ENCODE peak calls at places on chromosomes 6 and 20, in seven cellular contexts. Y is activated CD4-positive, CD25-positive, alpha-beta regulatory T cell; T is GM04504; A is HFFc6; C is HuH-7.5; E is NCI-H2029 treated with DMSO at 0.1 percent for 48 hours; N is neural crest cell. F is an unnamed sample.

GRCh38 chr6:56838965-56839364 is 115.9 kb upstream of the BEND6 start:
- DNase-seq in C (no peak), N (no peak), Y (no peak), T (no peak), E (no peak), A (no peak), F (no peak)

GRCh38 chr6:168916576-168917207 is 337.0 kb downstream of the THBS2 start:
- DNase-seq in E (no peak), T (no peak), C (no peak), Y (no peak), N (no peak), A (no peak), F (no peak)

GRCh38 chr6:5053038-5053437 is 32.1 kb upstream of the PPP1R3G start:
- DNase-seq in A (no peak), Y (no peak), C (no peak), N (no peak), T (no peak), E (no peak), F (no peak)

GRCh38 chr6:52317841-52318581 is 33.5 kb upstream of the MCM3 start:
- DNase-seq in C (no peak), T (no peak), E (no peak), Y (no peak), N (no peak), A (peak), F (no peak)

GRCh38 chr20:24838551-24839530 is 110.2 kb upstream of the CST7 start:
- DNase-seq in N (no peak), E (no peak), T (peak), A (peak), Y (no peak), C (no peak), F (no peak)

GRCh38 chr20:9235518-9235917 is 166.6 kb downstream of the PLCB4 start:
- DNase-seq in A (peak), E (no peak), Y (no peak), C (no peak), N (no peak), T (peak), F (no peak)

GRCh38 chr6:118748311-118749062 is 97.1 kb upstream of the CEP85L start:
- DNase-seq in N (no peak), Y (no peak), E (peak), T (no peak), C (no peak), A (peak), F (peak)

GRCh38 chr6:7912736-7913517 is 2.3 kb upstream of the TXNDC5 start:
- DNase-seq in E (no peak), A (no peak), C (no peak), Y (no peak), T (no peak), N (no peak), F (no peak)

GRCh38 chr20:19699132-19699971 is 58.7 kb upstream of the RIN2 start:
- DNase-seq in N (no peak), Y (no peak), C (no peak), E (no peak), T (peak), A (peak), F (no peak)

GRCh38 chr6:7107578-7108195 is at the start of gene RREB1:
- DNase-seq in T (no peak), E (peak), Y (peak), C (peak), A (peak), N (peak), F (peak)

GRCh38 chr6:148520109-148520841 is 177.6 kb downstream of the SASH1 start:
- DNase-seq in T (no peak), A (no peak), N (no peak), Y (no peak), E (no peak), C (no peak), F (no peak)

GRCh38 chr6:108687921-108688320 is 127.2 kb downstream of the FOXO3 start:
- DNase-seq in N (no peak), C (no peak), Y (no peak), A (no peak), E (no peak), T (no peak), F (no peak)

GRCh38 chr6:551405-551804 is 105.5 kb downstream of the HUS1B start:
- DNase-seq in N (no peak), T (peak), C (no peak), A (no peak), E (no peak), Y (no peak), F (no peak)

GRCh38 chr6:18595774-18596528 is 208.8 kb downstream of the RNF144B start:
- DNase-seq in N (peak), Y (peak), E (peak), A (peak), C (peak), T (peak), F (peak)

GRCh38 chr20:1893721-1894470 is 1.3 kb upstream of the SIRPA start:
- DNase-seq in E (no peak), N (no peak), Y (no peak), C (no peak), T (no peak), A (no peak), F (peak)

GRCh38 chr20:17992224-17992637 is 23.4 kb downstream of the MGME1 start:
- DNase-seq in T (no peak), C (no peak), Y (no peak), A (no peak), E (no peak), N (no peak), F (no peak)

GRCh38 chr20:35327074-35327976 is 35.1 kb upstream of the FAM83C start:
- DNase-seq in T (no peak), C (peak), Y (no peak), A (peak), E (no peak), N (no peak), F (no peak)

GRCh38 chr20:1922786-1923185 is 27.6 kb downstream of the SIRPA start:
- DNase-seq in A (no peak), N (no peak), E (no peak), Y (no peak), T (no peak), C (no peak), F (no peak)

GRCh38 chr6:52904562-52905279 is 4.8 kb downstream of the GSTA3 start:
- DNase-seq in Y (no peak), T (no peak), C (no peak), A (no peak), E (no peak), N (no peak), F (no peak)

GRCh38 chr6:82525775-82526515 is 162.3 kb downstream of the TPBG start:
- DNase-seq in C (no peak), N (no peak), E (peak), Y (no peak), A (no peak), T (no peak), F (no peak)

GRCh38 chr6:30122515-30122914 is 9.6 kb upstream of the TRIM31 start:
- DNase-seq in A (peak), N (no peak), E (no peak), Y (no peak), C (no peak), T (peak), F (no peak)

GRCh38 chr20:43840382-43841070 is 74.1 kb upstream of the TOX2 start:
- DNase-seq in Y (no peak), T (no peak), C (peak), A (no peak), N (no peak), E (no peak), F (no peak)

GRCh38 chr20:58293453-58293852 is 16.1 kb upstream of the RAB22A start:
- DNase-seq in C (no peak), E (no peak), Y (no peak), T (no peak), A (no peak), N (peak), F (no peak)

GRCh38 chr6:79536615-79536968 is 638 bp downstream of the LCA5 start:
- DNase-seq in N (peak), T (no peak), A (peak), Y (no peak), E (no peak), C (no peak), F (peak)

GRCh38 chr6:42454428-42454791 is 2.7 kb upstream of the TRERF1 start:
- DNase-seq in E (no peak), T (no peak), Y (no peak), A (no peak), N (no peak), C (no peak), F (peak)

GRCh38 chr20:19045366-19045765 is 167.1 kb upstream of the SLC24A3 start:
- DNase-seq in T (no peak), A (no peak), C (no peak), N (no peak), Y (no peak), E (no peak), F (no peak)